ENCODE peak calls at places on chromosomes 7 and 10, in ten cellular contexts. M is IMR-90; S is HCT116; X is keratinocyte; A is pancreas; R is foreskin keratinocyte; O is prostate gland; Y is CD8-positive, alpha-beta T cell; P is CD4-positive, CD25-positive, alpha-beta regulatory T cell; F is hepatocyte. I is an unnamed sample.

GRCh38 chr10:22420787-22421517 is 75.7 kb downstream of the SPAG6 start:
- DNase-seq in O (no peak), Y (no peak), M (peak; percentile 16), X (no peak), R (no peak), S (no peak), F (no peak), P (peak; percentile 47), A (no peak), I (no peak)

GRCh38 chr7:78020131-78020873 is 221.7 kb downstream of the PHTF2 start:
- DNase-seq in P (peak; percentile 22), Y (no peak), A (no peak), M (peak; percentile 91), F (peak; percentile 85), X (peak; percentile 17), S (peak; percentile 45), R (peak; percentile 20), O (peak; percentile 75), I (peak; percentile 52)

GRCh38 chr7:103727982-103728610 is 261.4 kb downstream of the RELN start:
- DNase-seq in Y (no peak), P (no peak), X (no peak), R (no peak), M (no peak), F (no peak), O (no peak), S (no peak), A (no peak), I (no peak)

GRCh38 chr10:6396652-6397051 is 183.4 kb downstream of the PRKCQ start:
- DNase-seq in P (no peak), M (peak; percentile 85), S (no peak), X (no peak), O (no peak), R (peak; percentile 57), A (no peak), Y (no peak), F (no peak), I (no peak)

GRCh38 chr7:103521917-103522316 is 75.9 kb upstream of the SLC26A5 start:
- DNase-seq in Y (no peak), X (no peak), S (no peak), M (no peak), O (no peak), A (no peak), F (no peak), R (no peak), P (no peak), I (no peak)

GRCh38 chr10:70508912-70509366 is 30.4 kb downstream of the PALD1 start:
- DNase-seq in X (no peak), S (no peak), A (no peak), Y (no peak), F (peak; percentile 34), P (no peak), O (no peak), R (no peak), M (peak; percentile 28), I (peak; percentile 8)

GRCh38 chr10:14526326-14526725 is 195.6 kb upstream of the FRMD4A start:
- DNase-seq in F (no peak), P (no peak), S (no peak), M (no peak), O (no peak), Y (no peak), R (no peak), A (no peak), X (no peak), I (no peak)

GRCh38 chr10:3943695-3944257 is 158.8 kb upstream of the KLF6 start:
- DNase-seq in O (no peak), R (no peak), X (no peak), Y (no peak), M (no peak), S (no peak), P (no peak), A (no peak), F (no peak), I (no peak)

GRCh38 chr7:148854975-148855374 is 29.1 kb downstream of the EZH2 start:
- DNase-seq in O (no peak), M (no peak), Y (no peak), R (no peak), S (no peak), F (no peak), P (no peak), X (no peak), A (no peak), I (no peak)

GRCh38 chr7:155570171-155570958 is 24.0 kb upstream of the CNPY1 start:
- DNase-seq in M (no peak), R (no peak), O (no peak), P (no peak), S (no peak), X (no peak), Y (no peak), F (no peak), A (peak; percentile 72), I (no peak)

GRCh38 chr10:31207636-31208035 is 111.4 kb upstream of the ZEB1 start:
- DNase-seq in P (no peak), X (no peak), M (peak; percentile 31), O (no peak), Y (no peak), R (no peak), A (no peak), S (no peak), F (no peak), I (no peak)

GRCh38 chr10:104521901-104522827 is 118.9 kb upstream of the SORCS3 start:
- DNase-seq in Y (no peak), A (no peak), S (no peak), R (no peak), M (no peak), X (no peak), P (no peak), O (no peak), F (no peak), I (no peak)

GRCh38 chr7:34453150-34453549 is 204.9 kb upstream of the NPSR1 start:
- DNase-seq in R (no peak), X (no peak), Y (no peak), M (peak; percentile 1), O (no peak), A (no peak), S (no peak), F (no peak), P (no peak), I (no peak)

GRCh38 chr7:28573751-28574295 is 161.5 kb downstream of the CREB5 start:
- DNase-seq in A (no peak), M (peak; percentile 42), O (peak; percentile 48), R (no peak), Y (no peak), P (no peak), F (no peak), X (no peak), S (no peak), I (peak; percentile 76)

GRCh38 chr10:80199828-80200227 is 5.5 kb downstream of the ANXA11 start:
- DNase-seq in A (no peak), M (peak; percentile 82), F (peak; percentile 63), Y (no peak), P (no peak), S (no peak), R (no peak), X (no peak), O (no peak), I (peak; percentile 53)

GRCh38 chr10:80201592-80202256 is 3.6 kb downstream of the ANXA11 start:
- DNase-seq in F (no peak), S (no peak), M (no peak), P (no peak), Y (no peak), R (no peak), X (no peak), A (no peak), O (no peak), I (no peak)

GRCh38 chr10:80197972-80198591 is 7.3 kb downstream of the ANXA11 start:
- DNase-seq in M (no peak), O (no peak), R (no peak), X (no peak), S (no peak), F (no peak), A (no peak), P (no peak), Y (no peak), I (no peak)

GRCh38 chr10:80200687-80201086 is 4.7 kb downstream of the ANXA11 start:
- DNase-seq in R (no peak), F (no peak), O (no peak), M (no peak), X (no peak), P (no peak), S (no peak), Y (no peak), A (no peak), I (no peak)

GRCh38 chr10:80200259-80200658 is 5.1 kb downstream of the ANXA11 start:
- DNase-seq in O (no peak), X (no peak), A (no peak), M (no peak), F (no peak), R (no peak), S (no peak), P (no peak), Y (no peak), I (no peak)
- H3K4me1 ChIP-seq in O (peaks cover 14% of the 10 kb centered on the region), X (peaks cover 28% of the 10 kb centered on the region), A (peaks cover 62% of the 10 kb centered on the region), M (peaks cover 37% of the 10 kb centered on the region), F (peaks cover 59% of the 10 kb centered on the region), R (peaks cover 8% of the 10 kb centered on the region), S (peaks cover 92% of the 10 kb centered on the region), P (peaks cover 94% of the 10 kb centered on the region), Y (peaks cover 81% of the 10 kb centered on the region), I (peaks cover 87% of the 10 kb centered on the region)

GRCh38 chr10:102274062-102274461 is 28.7 kb downstream of the GBF1 start:
- DNase-seq in X (no peak), P (no peak), R (no peak), S (no peak), M (no peak), Y (no peak), A (no peak), F (no peak), O (no peak), I (no peak)
- H3K4me1 ChIP-seq in X (no peaks in the 10 kb centered on the region), P (peaks cover 4% of the 10 kb centered on the region), R (no peaks in the 10 kb centered on the region), S (no peaks in the 10 kb centered on the region), M (peaks cover 5% of the 10 kb centered on the region), Y (peaks cover 3% of the 10 kb centered on the region), A (no peaks in the 10 kb centered on the region), F (no peaks in the 10 kb centered on the region), O (no peaks in the 10 kb centered on the region), I (no peaks in the 10 kb centered on the region)

GRCh38 chr10:113068178-113068890 is 118.3 kb downstream of the TCF7L2 start:
- DNase-seq in F (no peak), S (no peak), A (no peak), O (no peak), P (no peak), R (no peak), M (no peak), X (no peak), Y (no peak), I (no peak)
- H3K4me1 ChIP-seq in F (peaks cover 19% of the 10 kb centered on the region), S (peaks cover 93% of the 10 kb centered on the region), A (peaks cover 14% of the 10 kb centered on the region), O (no peaks in the 10 kb centered on the region), P (no peaks in the 10 kb centered on the region), R (peaks cover 12% of the 10 kb centered on the region), M (peaks cover 16% of the 10 kb centered on the region), X (peaks cover 17% of the 10 kb centered on the region), Y (no peaks in the 10 kb centered on the region), I (peaks cover 11% of the 10 kb centered on the region)

GRCh38 chr7:24971333-24972165 is 8.4 kb downstream of the OSBPL3 start:
- DNase-seq in X (peak; percentile 83), Y (no peak), F (peak; percentile 33), A (no peak), O (no peak), M (peak; percentile 96), S (peak; percentile 81), R (peak; percentile 89), P (no peak), I (peak; percentile 76)
- H3K4me1 ChIP-seq in X (peaks cover 83% of the 10 kb centered on the region), Y (peaks cover 25% of the 10 kb centered on the region), F (peaks cover 8% of the 10 kb centered on the region), A (no peaks in the 10 kb centered on the region), O (no peaks in the 10 kb centered on the region), M (peaks cover 27% of the 10 kb centered on the region), S (peaks cover 88% of the 10 kb centered on the region), R (peaks cover 68% of the 10 kb centered on the region), P (peaks cover 44% of the 10 kb centered on the region), I (peaks cover 57% of the 10 kb centered on the region)

I was measured in PC-9.